ENCODE peak calls at places on chromosomes 12 and 14, in five cellular contexts. S is CD8-positive, alpha-beta memory T cell; Z is psoas muscle; B is neuronal stem cell; M is lung. N is an unnamed sample.

GRCh38 chr14:24441904-24442239 is 704 bp downstream of the SDR39U1 start:
- DNase-seq in S (no peak), Z (no peak), B (no peak), M (no peak), N (no peak)

GRCh38 chr14:50821471-50822464 is 9.2 kb downstream of the NIN start:
- DNase-seq in S (peak; percentile 48), Z (peak; percentile 54), B (no peak), M (peak; percentile 57), N (no peak)

GRCh38 chr14:55752580-55753365 is 172.8 kb downstream of the KTN1 start:
- DNase-seq in S (no peak), Z (no peak), B (no peak), M (peak; percentile 72), N (no peak)

GRCh38 chr12:88985631-88986030 is 366.7 kb downstream of the DUSP6 start:
- DNase-seq in S (no peak), Z (no peak), B (no peak), M (no peak), N (no peak)

GRCh38 chr14:81366259-81366658 is 33.9 kb downstream of the STON2 start:
- DNase-seq in S (no peak), Z (no peak), B (no peak), M (no peak), N (no peak)

GRCh38 chr14:101813833-101814232 is 52.3 kb downstream of the PPP2R5C start:
- DNase-seq in S (no peak), Z (no peak), B (no peak), M (no peak), N (no peak)

GRCh38 chr12:105033851-105034250 is 47.7 kb downstream of the NOPCHAP1 start:
- DNase-seq in S (no peak), Z (no peak), B (no peak), M (no peak), N (no peak)

GRCh38 chr12:51419473-51420228 is 5.0 kb upstream of the SLC4A8 start:
- DNase-seq in S (no peak), Z (no peak), B (no peak), M (no peak), N (no peak)

GRCh38 chr14:93669632-93670031 is 118.7 kb downstream of the PRIMA1 start:
- DNase-seq in S (no peak), Z (no peak), B (no peak), M (no peak), N (no peak)

GRCh38 chr12:116145451-116145850 is 132.0 kb downstream of the MED13L start:
- DNase-seq in S (no peak), Z (no peak), B (no peak), M (no peak), N (no peak)

GRCh38 chr14:76876076-76876475 is 49.9 kb downstream of the LRRC74A start:
- DNase-seq in S (peak; percentile 34), Z (peak; percentile 74), B (peak; percentile 65), M (peak; percentile 59), N (peak; percentile 35)

GRCh38 chr14:77313374-77313773 is 7.3 kb downstream of the POMT2 start:
- DNase-seq in S (no peak), Z (no peak), B (no peak), M (no peak), N (no peak)

GRCh38 chr14:98953544-98954346 is 318.3 kb downstream of the BCL11B start:
- DNase-seq in S (no peak), Z (peak; percentile 91), B (no peak), M (peak; percentile 56), N (no peak)

GRCh38 chr12:52280796-52281560 is 6.5 kb downstream of the KRT86 start:
- DNase-seq in S (no peak), Z (peak; percentile 79), B (no peak), M (peak; percentile 83), N (no peak)

GRCh38 chr12:31322651-31323248 is 3.2 kb downstream of the SINHCAF start:
- DNase-seq in S (no peak), Z (no peak), B (peak; percentile 21), M (no peak), N (peak; percentile 44)

GRCh38 chr14:32408018-32408417 is 78.9 kb downstream of the AKAP6 start:
- DNase-seq in S (no peak), Z (no peak), B (no peak), M (no peak), N (peak; percentile 58)

GRCh38 chr12:67782573-67782972 is 134.0 kb downstream of the DYRK2 start:
- DNase-seq in S (no peak), Z (no peak), B (no peak), M (no peak), N (no peak)
- H3K4me1 ChIP-seq in S (peaks cover 14% of the 10 kb centered on the region), Z (peaks cover 19% of the 10 kb centered on the region), B (no peaks in the 10 kb centered on the region), M (no peaks in the 10 kb centered on the region), N (no peaks in the 10 kb centered on the region)

GRCh38 chr12:111420494-111420893 is 14.8 kb downstream of the SH2B3 start:
- DNase-seq in S (no peak), Z (no peak), B (no peak), M (no peak), N (no peak)
- H3K4me1 ChIP-seq in S (peaks cover 16% of the 10 kb centered on the region), Z (peaks cover 4% of the 10 kb centered on the region), B (no peaks in the 10 kb centered on the region), M (peaks cover 16% of the 10 kb centered on the region), N (peaks cover 3% of the 10 kb centered on the region)

GRCh38 chr14:100654814-100655795 is 67.9 kb upstream of the BEGAIN start:
- DNase-seq in S (peak; percentile 22), Z (no peak), B (no peak), M (no peak), N (peak; percentile 28)
- H3K4me1 ChIP-seq in S (peaks cover 3% of the 10 kb centered on the region), Z (no peaks in the 10 kb centered on the region), B (peaks cover 17% of the 10 kb centered on the region), M (no peaks in the 10 kb centered on the region), N (no peaks in the 10 kb centered on the region)

GRCh38 chr14:61698216-61698980 is 3.1 kb downstream of the HIF1A start:
- DNase-seq in S (no peak), Z (no peak), B (no peak), M (no peak), N (no peak)
- H3K4me1 ChIP-seq in S (peaks cover 60% of the 10 kb centered on the region), Z (peaks cover 45% of the 10 kb centered on the region), B (peaks cover 7% of the 10 kb centered on the region), M (no peaks in the 10 kb centered on the region), N (peaks cover 6% of the 10 kb centered on the region)

GRCh38 chr14:61671086-61671485 is 24.2 kb upstream of the HIF1A start:
- DNase-seq in S (peak; percentile 9), Z (no peak), B (no peak), M (no peak), N (no peak)

GRCh38 chr14:61673305-61673704 is 22.0 kb upstream of the HIF1A start:
- DNase-seq in S (no peak), Z (no peak), B (no peak), M (no peak), N (no peak)

GRCh38 chr14:61672796-61673195 is 22.5 kb upstream of the HIF1A start:
- DNase-seq in S (no peak), Z (no peak), B (no peak), M (no peak), N (no peak)

GRCh38 chr14:61668267-61668666 is 27.0 kb upstream of the HIF1A start:
- DNase-seq in S (no peak), Z (no peak), B (no peak), M (no peak), N (no peak)

DNA sequence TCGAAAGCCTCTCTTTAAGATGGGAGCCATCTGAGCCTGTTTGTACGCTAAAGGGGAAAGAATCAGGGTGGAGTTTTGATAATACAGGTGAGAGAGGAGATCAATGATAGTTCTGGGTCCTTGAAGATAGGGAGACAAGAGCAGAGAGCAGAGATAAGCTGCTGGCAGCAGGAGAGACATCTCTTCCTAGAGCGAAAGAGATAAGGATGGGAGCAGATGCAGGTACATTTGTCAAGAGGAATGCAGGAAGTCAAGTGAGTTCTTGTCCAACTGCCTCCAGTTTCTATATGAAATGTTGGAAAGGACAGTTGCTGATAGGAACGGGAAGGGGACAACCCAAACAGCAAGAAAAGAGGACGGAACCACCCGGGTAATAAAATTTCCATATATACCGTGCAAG is 24.7 kb upstream of the HIF1A start:
- DNase-seq in S (no peak), Z (no peak), B (no peak), M (no peak), N (no peak)
- H3K4me1 ChIP-seq in S (peaks cover 72% of the 10 kb centered on the region), Z (no peaks in the 10 kb centered on the region), B (no peaks in the 10 kb centered on the region), M (peaks cover 4% of the 10 kb centered on the region), N (no peaks in the 10 kb centered on the region)

GRCh38 chr12:54024581-54024980 is 3.7 kb upstream of the HOXC6 start:
- DNase-seq in S (no peak), Z (peak; percentile 57), B (no peak), M (no peak), N (peak; percentile 34)

GRCh38 chr12:54025507-54026393 is 2.5 kb upstream of the HOXC6 start:
- DNase-seq in S (no peak), Z (peak; percentile 48), B (no peak), M (no peak), N (peak; percentile 41)

GRCh38 chr12:54021432-54022013 is 6.7 kb upstream of the HOXC6 start:
- DNase-seq in S (no peak), Z (peak; percentile 85), B (no peak), M (no peak), N (peak; percentile 75)

GRCh38 chr12:54022960-54023884 is 5.0 kb upstream of the HOXC6 start:
- DNase-seq in S (no peak), Z (peak; percentile 19), B (no peak), M (no peak), N (no peak)

GRCh38 chr12:54024127-54024526 is 4.1 kb upstream of the HOXC6 start:
- DNase-seq in S (no peak), Z (peak; percentile 62), B (no peak), M (no peak), N (peak; percentile 55)
- H3K4me1 ChIP-seq in S (peaks cover 5% of the 10 kb centered on the region), Z (peaks cover 58% of the 10 kb centered on the region), B (peaks cover 2% of the 10 kb centered on the region), M (peaks cover 3% of the 10 kb centered on the region), N (peaks cover 11% of the 10 kb centered on the region)

DNA sequence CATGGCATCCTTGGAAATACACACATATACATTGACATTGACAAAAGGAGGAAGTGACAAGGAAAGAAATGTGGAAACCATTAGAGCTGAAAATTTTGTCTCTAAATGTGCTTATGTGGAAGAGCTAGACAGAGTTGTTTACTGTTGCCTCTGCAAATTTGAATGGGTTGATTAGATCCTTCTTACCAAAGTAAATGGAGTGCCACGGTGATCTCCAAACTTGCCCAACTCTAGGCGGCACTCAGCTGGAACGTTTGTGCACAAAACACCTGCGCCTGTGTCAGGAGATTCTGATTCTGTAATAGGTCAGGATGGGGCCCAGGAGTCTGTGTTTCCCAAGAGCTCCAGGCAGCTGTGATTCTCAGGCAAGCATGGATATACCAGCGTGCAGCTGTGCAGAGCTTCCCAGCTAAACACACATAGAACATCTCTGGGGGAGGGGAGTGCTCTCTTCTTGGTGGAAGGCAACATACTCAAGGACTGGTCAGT is 77.8 kb upstream of the BDKRB2 start:
- DNase-seq in S (no peak), Z (no peak), B (no peak), M (no peak), N (no peak)
- H3K4me1 ChIP-seq in S (peaks cover 29% of the 10 kb centered on the region), Z (no peaks in the 10 kb centered on the region), B (no peaks in the 10 kb centered on the region), M (peaks cover 8% of the 10 kb centered on the region), N (no peaks in the 10 kb centered on the region)

GRCh38 chr14:105445901-105446845 is 26.5 kb downstream of the MTA1 start:
- DNase-seq in S (no peak), Z (no peak), B (no peak), M (no peak), N (no peak)
- H3K4me1 ChIP-seq in S (no peaks in the 10 kb centered on the region), Z (peaks cover 6% of the 10 kb centered on the region), B (no peaks in the 10 kb centered on the region), M (peaks cover 4% of the 10 kb centered on the region), N (no peaks in the 10 kb centered on the region)